ENCODE peak calls at places on chromosomes 5 and 9, in nine cellular contexts. One of them, this sample, is unnamed.

GRCh38 chr5:139788294-139788875 is 7.2 kb upstream of the PSD2 start:
- DNase-seq in substantia nigra: peak; percentile 95
- DNase-seq in cardiac fibroblast: no peak
- DNase-seq in NCI-H187: no peak
- DNase-seq in stimulated activated CD4-positive, alpha-beta T cell treated with anti-CD3 and anti-CD28 coated beads, Interleukin-15, amount 100 ng/mL, for 1 hour: no peak
- DNase-seq in GM23248: peak; percentile 47
- DNase-seq in NCI-H1417: no peak
- DNase-seq in naive B cell: no peak
- DNase-seq in bronchial epithelial cell: no peak
- DNase-seq in this sample: no peak

GRCh38 chr5:139461698-139462097 is 845 bp downstream of the ECSCR start:
- DNase-seq in NCI-H1417: no peak
- DNase-seq in cardiac fibroblast: peak; percentile 67
- DNase-seq in GM23248: peak; percentile 84
- DNase-seq in NCI-H187: no peak
- DNase-seq in bronchial epithelial cell: peak; percentile 50
- DNase-seq in stimulated activated CD4-positive, alpha-beta T cell treated with anti-CD3 and anti-CD28 coated beads, Interleukin-15, amount 100 ng/mL, for 1 hour: no peak
- DNase-seq in naive B cell: no peak
- DNase-seq in substantia nigra: no peak
- DNase-seq in this sample: no peak

GRCh38 chr5:145548097-145548496 is 287.0 kb downstream of the PRELID2 start:
- DNase-seq in bronchial epithelial cell: no peak
- DNase-seq in cardiac fibroblast: no peak
- DNase-seq in GM23248: no peak
- DNase-seq in NCI-H187: no peak
- DNase-seq in stimulated activated CD4-positive, alpha-beta T cell treated with anti-CD3 and anti-CD28 coated beads, Interleukin-15, amount 100 ng/mL, for 1 hour: no peak
- DNase-seq in substantia nigra: no peak
- DNase-seq in NCI-H1417: no peak
- DNase-seq in naive B cell: no peak
- DNase-seq in this sample: no peak

GRCh38 chr9:101232405-101232977 is 152.3 kb downstream of the BAAT start:
- DNase-seq in NCI-H1417: no peak
- DNase-seq in substantia nigra: no peak
- DNase-seq in naive B cell: no peak
- DNase-seq in bronchial epithelial cell: no peak
- DNase-seq in NCI-H187: no peak
- DNase-seq in GM23248: no peak
- DNase-seq in stimulated activated CD4-positive, alpha-beta T cell treated with anti-CD3 and anti-CD28 coated beads, Interleukin-15, amount 100 ng/mL, for 1 hour: no peak
- DNase-seq in cardiac fibroblast: no peak
- DNase-seq in this sample: no peak

GRCh38 chr9:110048976-110049698 is 158.8 kb downstream of the C9orf152 start:
- DNase-seq in substantia nigra: peak; percentile 25
- DNase-seq in NCI-H187: no peak
- DNase-seq in bronchial epithelial cell: peak; percentile 29
- DNase-seq in GM23248: peak; percentile 66
- DNase-seq in cardiac fibroblast: peak; percentile 52
- DNase-seq in naive B cell: no peak
- DNase-seq in stimulated activated CD4-positive, alpha-beta T cell treated with anti-CD3 and anti-CD28 coated beads, Interleukin-15, amount 100 ng/mL, for 1 hour: no peak
- DNase-seq in NCI-H1417: peak; percentile 77
- DNase-seq in this sample: no peak

GRCh38 chr9:79939819-79940218 is 368.1 kb downstream of the TLE4 start:
- DNase-seq in NCI-H187: no peak
- DNase-seq in stimulated activated CD4-positive, alpha-beta T cell treated with anti-CD3 and anti-CD28 coated beads, Interleukin-15, amount 100 ng/mL, for 1 hour: no peak
- DNase-seq in substantia nigra: no peak
- DNase-seq in GM23248: no peak
- DNase-seq in naive B cell: no peak
- DNase-seq in cardiac fibroblast: no peak
- DNase-seq in bronchial epithelial cell: no peak
- DNase-seq in NCI-H1417: no peak
- DNase-seq in this sample: no peak

GRCh38 chr9:121288874-121289553 is 21.1 kb downstream of the GSN start:
- DNase-seq in NCI-H187: no peak
- DNase-seq in cardiac fibroblast: peak; percentile 92
- DNase-seq in naive B cell: no peak
- DNase-seq in GM23248: peak; percentile 59
- DNase-seq in stimulated activated CD4-positive, alpha-beta T cell treated with anti-CD3 and anti-CD28 coated beads, Interleukin-15, amount 100 ng/mL, for 1 hour: no peak
- DNase-seq in bronchial epithelial cell: peak; percentile 78
- DNase-seq in substantia nigra: peak; percentile 85
- DNase-seq in NCI-H1417: no peak
- DNase-seq in this sample: no peak

GRCh38 chr9:133163559-133164208 is at the start of gene GBGT1:
- DNase-seq in substantia nigra: peak; percentile 23
- DNase-seq in bronchial epithelial cell: no peak
- DNase-seq in NCI-H187: no peak
- DNase-seq in naive B cell: peak; percentile 72
- DNase-seq in stimulated activated CD4-positive, alpha-beta T cell treated with anti-CD3 and anti-CD28 coated beads, Interleukin-15, amount 100 ng/mL, for 1 hour: peak; percentile 18
- DNase-seq in GM23248: peak; percentile 53
- DNase-seq in NCI-H1417: no peak
- DNase-seq in cardiac fibroblast: peak; percentile 36
- DNase-seq in this sample: no peak

GRCh38 chr9:116717150-116717549 is 30.0 kb downstream of the TRIM32 start:
- DNase-seq in NCI-H187: no peak
- DNase-seq in naive B cell: no peak
- DNase-seq in GM23248: peak; percentile 36
- DNase-seq in bronchial epithelial cell: no peak
- DNase-seq in cardiac fibroblast: peak; percentile 6
- DNase-seq in substantia nigra: no peak
- DNase-seq in NCI-H1417: no peak
- DNase-seq in stimulated activated CD4-positive, alpha-beta T cell treated with anti-CD3 and anti-CD28 coated beads, Interleukin-15, amount 100 ng/mL, for 1 hour: no peak
- DNase-seq in this sample: no peak

GRCh38 chr5:84524491-84524890 is 139.8 kb upstream of the EDIL3 start:
- DNase-seq in GM23248: no peak
- DNase-seq in bronchial epithelial cell: no peak
- DNase-seq in cardiac fibroblast: peak; percentile 26
- DNase-seq in substantia nigra: no peak
- DNase-seq in naive B cell: no peak
- DNase-seq in NCI-H1417: no peak
- DNase-seq in NCI-H187: no peak
- DNase-seq in stimulated activated CD4-positive, alpha-beta T cell treated with anti-CD3 and anti-CD28 coated beads, Interleukin-15, amount 100 ng/mL, for 1 hour: no peak
- DNase-seq in this sample: no peak

GRCh38 chr5:5432020-5432707 is 9.7 kb downstream of the ICE1 start:
- DNase-seq in NCI-H187: no peak
- DNase-seq in substantia nigra: no peak
- DNase-seq in NCI-H1417: no peak
- DNase-seq in bronchial epithelial cell: peak; percentile 50
- DNase-seq in GM23248: peak; percentile 79
- DNase-seq in naive B cell: no peak
- DNase-seq in stimulated activated CD4-positive, alpha-beta T cell treated with anti-CD3 and anti-CD28 coated beads, Interleukin-15, amount 100 ng/mL, for 1 hour: no peak
- DNase-seq in cardiac fibroblast: peak; percentile 71
- DNase-seq in this sample: no peak

GRCh38 chr5:364497-364896 is 43.0 kb downstream of the AHRR start:
- DNase-seq in substantia nigra: no peak
- DNase-seq in NCI-H1417: no peak
- DNase-seq in GM23248: no peak
- DNase-seq in NCI-H187: no peak
- DNase-seq in bronchial epithelial cell: no peak
- DNase-seq in cardiac fibroblast: no peak
- DNase-seq in naive B cell: no peak
- DNase-seq in stimulated activated CD4-positive, alpha-beta T cell treated with anti-CD3 and anti-CD28 coated beads, Interleukin-15, amount 100 ng/mL, for 1 hour: no peak
- DNase-seq in this sample: no peak

GRCh38 chr5:133232011-133232410 is 180.2 kb downstream of the HSPA4 start:
- DNase-seq in NCI-H187: no peak
- DNase-seq in stimulated activated CD4-positive, alpha-beta T cell treated with anti-CD3 and anti-CD28 coated beads, Interleukin-15, amount 100 ng/mL, for 1 hour: no peak
- DNase-seq in cardiac fibroblast: no peak
- DNase-seq in GM23248: no peak
- DNase-seq in naive B cell: no peak
- DNase-seq in bronchial epithelial cell: peak; percentile 47
- DNase-seq in substantia nigra: no peak
- DNase-seq in NCI-H1417: no peak
- DNase-seq in this sample: no peak

GRCh38 chr5:98455660-98456059 is 317.8 kb upstream of the RGMB start:
- DNase-seq in cardiac fibroblast: peak; percentile 17
- DNase-seq in NCI-H1417: no peak
- DNase-seq in bronchial epithelial cell: peak; percentile 17
- DNase-seq in GM23248: peak; percentile 77
- DNase-seq in naive B cell: no peak
- DNase-seq in NCI-H187: no peak
- DNase-seq in stimulated activated CD4-positive, alpha-beta T cell treated with anti-CD3 and anti-CD28 coated beads, Interleukin-15, amount 100 ng/mL, for 1 hour: no peak
- DNase-seq in substantia nigra: no peak
- DNase-seq in this sample: no peak

GRCh38 chr9:131478421-131478868 is 24.3 kb upstream of the POMT1 start:
- DNase-seq in stimulated activated CD4-positive, alpha-beta T cell treated with anti-CD3 and anti-CD28 coated beads, Interleukin-15, amount 100 ng/mL, for 1 hour: peak; percentile 50
- DNase-seq in NCI-H187: no peak
- DNase-seq in bronchial epithelial cell: no peak
- DNase-seq in substantia nigra: no peak
- DNase-seq in NCI-H1417: peak; percentile 19
- DNase-seq in cardiac fibroblast: peak; percentile 42
- DNase-seq in GM23248: peak; percentile 56
- DNase-seq in naive B cell: peak; percentile 47
- DNase-seq in this sample: peak; percentile 25

GRCh38 chr5:173762930-173763329 is 125.2 kb upstream of the CPEB4 start:
- DNase-seq in bronchial epithelial cell: no peak
- DNase-seq in cardiac fibroblast: no peak
- DNase-seq in NCI-H1417: no peak
- DNase-seq in naive B cell: no peak
- DNase-seq in NCI-H187: no peak
- DNase-seq in substantia nigra: no peak
- DNase-seq in stimulated activated CD4-positive, alpha-beta T cell treated with anti-CD3 and anti-CD28 coated beads, Interleukin-15, amount 100 ng/mL, for 1 hour: no peak
- DNase-seq in GM23248: no peak
- DNase-seq in this sample: no peak

GRCh38 chr5:151221574-151221973 is 2.3 kb downstream of the CCDC69 start:
- DNase-seq in GM23248: peak; percentile 54
- DNase-seq in NCI-H187: no peak
- DNase-seq in stimulated activated CD4-positive, alpha-beta T cell treated with anti-CD3 and anti-CD28 coated beads, Interleukin-15, amount 100 ng/mL, for 1 hour: no peak
- DNase-seq in naive B cell: no peak
- DNase-seq in substantia nigra: no peak
- DNase-seq in NCI-H1417: no peak
- DNase-seq in bronchial epithelial cell: peak; percentile 37
- DNase-seq in cardiac fibroblast: no peak
- DNase-seq in this sample: no peak

GRCh38 chr5:97142521-97143254 is at the start of gene LIX1:
- DNase-seq in NCI-H1417: peak; percentile 42
- DNase-seq in naive B cell: peak; percentile 11
- DNase-seq in bronchial epithelial cell: peak; percentile 28
- DNase-seq in GM23248: peak; percentile 65
- DNase-seq in cardiac fibroblast: peak; percentile 56
- DNase-seq in stimulated activated CD4-positive, alpha-beta T cell treated with anti-CD3 and anti-CD28 coated beads, Interleukin-15, amount 100 ng/mL, for 1 hour: no peak
- DNase-seq in substantia nigra: peak; percentile 69
- DNase-seq in NCI-H187: peak; percentile 18
- DNase-seq in this sample: peak; percentile 35

GRCh38 chr9:109313351-109313750 is 7.5 kb downstream of the EPB41L4B start:
- DNase-seq in bronchial epithelial cell: no peak
- DNase-seq in cardiac fibroblast: no peak
- DNase-seq in NCI-H187: no peak
- DNase-seq in naive B cell: no peak
- DNase-seq in stimulated activated CD4-positive, alpha-beta T cell treated with anti-CD3 and anti-CD28 coated beads, Interleukin-15, amount 100 ng/mL, for 1 hour: no peak
- DNase-seq in NCI-H1417: no peak
- DNase-seq in substantia nigra: no peak
- DNase-seq in GM23248: no peak
- DNase-seq in this sample: no peak

GRCh38 chr5:129379406-129379805 is 80.7 kb upstream of the ADAMTS19 start:
- DNase-seq in stimulated activated CD4-positive, alpha-beta T cell treated with anti-CD3 and anti-CD28 coated beads, Interleukin-15, amount 100 ng/mL, for 1 hour: no peak
- DNase-seq in GM23248: no peak
- DNase-seq in substantia nigra: no peak
- DNase-seq in NCI-H187: no peak
- DNase-seq in naive B cell: no peak
- DNase-seq in bronchial epithelial cell: peak; percentile 32
- DNase-seq in NCI-H1417: no peak
- DNase-seq in cardiac fibroblast: peak; percentile 55
- DNase-seq in this sample: no peak

GRCh38 chr5:133993152-133993548 is 11.6 kb downstream of the VDAC1 start:
- DNase-seq in NCI-H187: no peak
- DNase-seq in naive B cell: no peak
- DNase-seq in cardiac fibroblast: peak; percentile 65
- DNase-seq in GM23248: peak; percentile 86
- DNase-seq in NCI-H1417: no peak
- DNase-seq in stimulated activated CD4-positive, alpha-beta T cell treated with anti-CD3 and anti-CD28 coated beads, Interleukin-15, amount 100 ng/mL, for 1 hour: no peak
- DNase-seq in substantia nigra: no peak
- DNase-seq in bronchial epithelial cell: peak; percentile 51
- DNase-seq in this sample: no peak

GRCh38 chr5:1172670-1173404 is 28.6 kb upstream of the SLC6A19 start:
- DNase-seq in cardiac fibroblast: no peak
- DNase-seq in naive B cell: no peak
- DNase-seq in bronchial epithelial cell: no peak
- DNase-seq in NCI-H187: no peak
- DNase-seq in substantia nigra: no peak
- DNase-seq in stimulated activated CD4-positive, alpha-beta T cell treated with anti-CD3 and anti-CD28 coated beads, Interleukin-15, amount 100 ng/mL, for 1 hour: no peak
- DNase-seq in NCI-H1417: no peak
- DNase-seq in GM23248: peak; percentile 17
- DNase-seq in this sample: no peak

GRCh38 chr5:31864015-31864414 is 225.1 kb downstream of the PDZD2 start:
- DNase-seq in GM23248: no peak
- DNase-seq in cardiac fibroblast: no peak
- DNase-seq in NCI-H187: no peak
- DNase-seq in bronchial epithelial cell: no peak
- DNase-seq in stimulated activated CD4-positive, alpha-beta T cell treated with anti-CD3 and anti-CD28 coated beads, Interleukin-15, amount 100 ng/mL, for 1 hour: no peak
- DNase-seq in naive B cell: no peak
- DNase-seq in substantia nigra: no peak
- DNase-seq in NCI-H1417: no peak
- DNase-seq in this sample: no peak

GRCh38 chr5:172766287-172767104 is 4.5 kb downstream of the DUSP1 start:
- DNase-seq in cardiac fibroblast: peak; percentile 93
- DNase-seq in naive B cell: peak; percentile 66
- DNase-seq in NCI-H187: no peak
- DNase-seq in stimulated activated CD4-positive, alpha-beta T cell treated with anti-CD3 and anti-CD28 coated beads, Interleukin-15, amount 100 ng/mL, for 1 hour: no peak
- DNase-seq in NCI-H1417: no peak
- DNase-seq in GM23248: peak; percentile 91
- DNase-seq in bronchial epithelial cell: peak; percentile 92
- DNase-seq in substantia nigra: peak; percentile 68
- DNase-seq in this sample: no peak

GRCh38 chr9:97744710-97745708 is 47.9 kb upstream of the XPA start:
- DNase-seq in stimulated activated CD4-positive, alpha-beta T cell treated with anti-CD3 and anti-CD28 coated beads, Interleukin-15, amount 100 ng/mL, for 1 hour: no peak
- DNase-seq in NCI-H187: no peak
- DNase-seq in naive B cell: no peak
- DNase-seq in cardiac fibroblast: no peak
- DNase-seq in NCI-H1417: no peak
- DNase-seq in GM23248: no peak
- DNase-seq in bronchial epithelial cell: no peak
- DNase-seq in substantia nigra: no peak
- DNase-seq in this sample: no peak

GRCh38 chr9:137453643-137454081 is 5.5 kb downstream of the NSMF start:
- DNase-seq in NCI-H187: no peak
- DNase-seq in substantia nigra: peak; percentile 20
- DNase-seq in naive B cell: peak; percentile 64
- DNase-seq in NCI-H1417: no peak
- DNase-seq in cardiac fibroblast: peak; percentile 85
- DNase-seq in stimulated activated CD4-positive, alpha-beta T cell treated with anti-CD3 and anti-CD28 coated beads, Interleukin-15, amount 100 ng/mL, for 1 hour: peak; percentile 52
- DNase-seq in bronchial epithelial cell: peak; percentile 37
- DNase-seq in GM23248: peak; percentile 81
- DNase-seq in this sample: peak; percentile 85

This sample was measured in iPS DF 19.7.